ENCODE peak calls at places on chromosomes 6 and 20, in nine cellular contexts. P, I, J, B, U, O, G, M and C are unnamed samples. For H3K27me3, the result is how much of the 10 kb centered on the place peaks cover.

GRCh38 chr20:1388706-1389483 is 4.0 kb downstream of the FKBP1A start:
- DNase-seq in M (no peak), G (no peak), B (no peak), J (no peak), U (no peak), O (no peak), P (no peak), I (no peak), C (no peak)

GRCh38 chr6:143802833-143803565 is 40.1 kb upstream of the LTV1 start:
- DNase-seq in M (no peak), B (peak), G (no peak), P (no peak), I (no peak), U (no peak), O (no peak), J (no peak), C (no peak)

GRCh38 chr6:686528-686927 is 6.4 kb downstream of the EXOC2 start:
- DNase-seq in J (no peak), O (no peak), P (no peak), M (no peak), B (peak), G (no peak), I (no peak), U (peak), C (no peak)

GRCh38 chr20:64142546-64142945 is 21.7 kb upstream of the MYT1 start:
- DNase-seq in I (no peak), P (no peak), M (no peak), G (no peak), B (no peak), U (no peak), J (peak), O (no peak), C (no peak)

GRCh38 chr6:138498575-138499302 is 555 bp downstream of the NHSL1 start:
- DNase-seq in M (no peak), U (no peak), J (no peak), P (no peak), G (no peak), O (no peak), I (no peak), B (no peak), C (no peak)

GRCh38 chr6:139490482-139490881 is 116.0 kb upstream of the CITED2 start:
- DNase-seq in U (no peak), B (no peak), J (no peak), M (no peak), P (no peak), O (no peak), G (peak), I (peak), C (no peak)

GRCh38 chr6:99349620-99350141 is at the start of gene FAXC:
- DNase-seq in J (no peak), G (peak), B (peak), P (no peak), I (peak), U (peak), M (no peak), O (no peak), C (no peak)

GRCh38 chr6:112927641-112928040 is 580.5 kb downstream of the RFPL4B start:
- DNase-seq in I (no peak), U (no peak), B (no peak), G (no peak), J (no peak), P (no peak), M (no peak), O (no peak), C (no peak)

GRCh38 chr6:76703786-76704185 is 631.3 kb upstream of the IMPG1 start:
- DNase-seq in O (no peak), B (no peak), M (no peak), J (no peak), G (no peak), P (no peak), I (no peak), U (peak), C (no peak)

GRCh38 chr20:17617868-17618672 is 48.2 kb downstream of the DSTN start:
- DNase-seq in M (no peak), J (peak), U (no peak), O (no peak), G (peak), B (no peak), P (peak), I (peak), C (no peak)

GRCh38 chr6:39102024-39102820 is 12.8 kb downstream of the SAYSD1 start:
- DNase-seq in I (no peak), B (peak), U (peak), J (no peak), G (peak), P (no peak), M (no peak), O (no peak), C (no peak)

GRCh38 chr6:138004423-138005287 is 102.6 kb downstream of the PERP start:
- DNase-seq in U (peak), O (no peak), J (no peak), G (no peak), P (no peak), B (peak), M (no peak), I (peak), C (no peak)

GRCh38 chr6:105851181-105851580 is 235.0 kb upstream of the PRDM1 start:
- DNase-seq in B (no peak), P (no peak), U (peak), I (no peak), O (no peak), G (no peak), J (no peak), M (no peak), C (peak)

GRCh38 chr6:148972481-148972880 is 225.7 kb downstream of the UST start:
- DNase-seq in J (no peak), O (no peak), P (no peak), G (peak), I (peak), B (no peak), U (peak), M (peak), C (no peak)

GRCh38 chr6:109961666-109962065 is 16.4 kb upstream of the GPR6 start:
- DNase-seq in P (no peak), M (no peak), U (no peak), O (no peak), G (no peak), J (no peak), I (no peak), B (peak), C (no peak)

GRCh38 chr6:146433881-146434741 is 109.5 kb upstream of the RAB32 start:
- DNase-seq in I (no peak), P (peak), O (no peak), G (peak), U (peak), J (no peak), B (peak), M (no peak), C (no peak)

GRCh38 chr6:26304213-26305096 is 60.5 kb upstream of the BTN3A2 start:
- DNase-seq in U (peak), B (peak), J (no peak), M (no peak), I (peak), G (peak), O (no peak), P (peak), C (no peak)

GRCh38 chr6:3724451-3725144 is 26.9 kb downstream of the PXDC1 start:
- DNase-seq in O (peak), B (no peak), J (peak), P (peak), G (no peak), M (no peak), U (no peak), I (no peak), C (no peak)

GRCh38 chr6:156781882-156782631 is 4.9 kb downstream of the ARID1B start:
- DNase-seq in G (no peak), J (no peak), I (no peak), O (no peak), U (no peak), M (no peak), P (no peak), B (no peak), C (no peak)

GRCh38 chr20:52060794-52061714 is 130.5 kb downstream of the ZFP64 start:
- DNase-seq in J (no peak), O (no peak), P (no peak), B (peak), I (peak), U (peak), M (no peak), G (peak), C (no peak)

GRCh38 chr6:27230758-27231111 is 16.8 kb upstream of the PRSS16 start:
- DNase-seq in P (no peak), M (no peak), U (no peak), B (no peak), O (no peak), I (no peak), G (no peak), J (no peak), C (no peak)

GRCh38 chr20:58722379-58722778 is 29.8 kb downstream of the NPEPL1 start:
- DNase-seq in U (no peak), B (no peak), G (no peak), P (no peak), O (no peak), I (peak), J (peak), M (no peak), C (no peak)

GRCh38 chr6:167678102-167679101 is 148.3 kb upstream of the AFDN start:
- DNase-seq in U (peak), O (no peak), M (no peak), B (peak), G (peak), J (no peak), P (no peak), I (peak), C (no peak)

GRCh38 chr6:165660881-165661415 is 2.1 kb downstream of the PDE10A start:
- DNase-seq in J (no peak), M (no peak), O (no peak), B (peak), I (no peak), U (no peak), P (no peak), G (no peak), C (no peak)

GRCh38 chr6:158559895-158560786 is at the start of gene TMEM181:
- DNase-seq in M (peak), G (peak), O (peak), I (peak), U (peak), J (peak), P (peak), B (peak), C (no peak)

GRCh38 chr20:17995967-17996819 is 27.4 kb downstream of the MGME1 start:
- DNase-seq in J (no peak), O (peak), B (peak), M (peak), P (no peak), I (peak), U (peak), G (peak), C (peak)

GRCh38 chr6:99393366-99393697 is 663 bp downstream of the COQ3 start:
- DNase-seq in U (no peak), I (no peak), J (no peak), O (no peak), M (no peak), B (no peak), P (no peak), G (no peak), C (no peak)

GRCh38 chr6:36853325-36853724 is 14.1 kb upstream of the CPNE5 start:
- DNase-seq in B (peak), U (no peak), J (no peak), P (peak), G (peak), I (no peak), O (peak), M (no peak), C (peak)

GRCh38 chr20:34337982-34338756 is 24.9 kb upstream of the ITCH start:
- DNase-seq in U (no peak), I (no peak), M (no peak), B (no peak), J (no peak), O (no peak), G (no peak), P (no peak), C (no peak)

GRCh38 chr6:130138116-130138908 is 84.4 kb downstream of the SAMD3 start:
- DNase-seq in B (no peak), J (no peak), U (no peak), G (no peak), P (no peak), I (no peak), O (no peak), M (no peak), C (no peak)

GRCh38 chr6:130136803-130137202 is 85.9 kb downstream of the SAMD3 start:
- DNase-seq in J (no peak), U (no peak), P (no peak), I (no peak), O (no peak), M (no peak), B (no peak), G (no peak), C (no peak)

GRCh38 chr6:130132286-130132701 is 90.5 kb downstream of the SAMD3 start:
- DNase-seq in I (peak), M (peak), P (no peak), G (no peak), B (no peak), U (no peak), J (no peak), O (no peak), C (no peak)

GRCh38 chr6:130138909-130139242 is 83.9 kb downstream of the SAMD3 start:
- DNase-seq in G (no peak), B (no peak), I (no peak), J (no peak), O (no peak), M (no peak), P (no peak), U (no peak), C (no peak)

DNA sequence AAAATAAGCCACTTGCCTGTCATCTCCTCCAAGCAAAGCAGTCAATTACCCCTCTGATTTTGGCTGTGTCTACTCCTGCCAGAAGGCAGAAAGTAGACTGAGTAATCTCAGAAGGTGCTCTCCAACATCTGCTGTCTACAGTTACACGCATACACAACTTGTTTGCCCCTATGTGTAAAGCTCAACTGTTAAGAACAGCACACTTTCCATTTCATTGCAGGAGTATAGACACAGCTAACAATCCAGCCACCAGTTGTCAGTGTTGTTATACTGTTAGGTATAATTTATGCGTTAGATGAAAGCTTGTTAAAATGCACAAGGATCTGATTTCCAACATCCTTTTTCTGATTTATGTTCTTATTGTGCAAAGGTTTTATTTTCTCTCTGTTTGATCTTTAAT is 88.2 kb downstream of the SAMD3 start:
- DNase-seq in J (no peak), G (no peak), I (no peak), O (no peak), M (no peak), P (no peak), U (no peak), B (no peak), C (no peak)
- TF ChIP-seq CTCF in J (no peak), G (no peak), I (no peak), O (no peak), M (peak), P (no peak), U (no peak), B (no peak), C (no peak)

DNA sequence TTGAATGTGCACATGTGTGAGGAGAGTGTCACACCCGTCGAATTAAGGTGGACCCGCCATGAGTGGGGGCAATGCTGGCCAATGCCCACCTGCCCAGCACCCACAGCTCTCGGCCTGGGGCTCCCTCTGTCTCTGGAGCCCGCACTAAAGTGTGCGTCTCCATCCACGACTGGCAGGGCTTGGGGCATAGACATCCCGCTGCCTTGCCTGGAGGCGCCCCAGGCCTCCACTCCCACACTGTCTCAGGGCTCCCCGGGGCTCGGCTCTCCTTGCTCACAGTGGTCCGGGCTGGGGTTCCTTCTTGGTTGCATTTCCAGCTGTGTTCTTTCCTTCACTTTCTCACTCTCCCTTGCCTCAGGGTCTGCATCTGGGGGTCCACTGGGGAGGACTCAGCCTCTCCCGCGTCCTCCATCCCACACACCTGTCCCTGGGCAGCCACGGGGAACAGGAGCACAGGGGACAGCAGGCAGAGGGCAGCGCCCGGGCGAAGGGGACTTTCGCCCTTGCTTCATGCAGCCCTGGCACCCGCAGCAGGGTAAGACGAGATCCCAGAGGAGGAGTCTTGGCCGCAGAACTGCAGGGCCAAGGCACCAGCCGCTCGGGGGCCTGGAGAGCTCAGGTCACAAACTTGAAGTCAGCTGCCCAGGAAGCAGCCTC is 20.1 kb upstream of the MRGBP start:
- DNase-seq in O (no peak), B (no peak), M (no peak), J (no peak), U (no peak), I (no peak), P (no peak), G (no peak), C (no peak)
- H3K4me3 ChIP-seq in O (no peak), B (no peak), M (peak), J (no peak), U (no peak), I (no peak), P (no peak), G (no peak), C (no peak)

GRCh38 chr6:119241540-119242309 is 107.8 kb downstream of the MAN1A1 start:
- DNase-seq in O (no peak), P (no peak), U (no peak), M (no peak), B (no peak), G (no peak), J (no peak), I (no peak), C (no peak)
- H3K27me3 ChIP-seq in O (under half), P (under half), U (under half), M (under half), B (under half), G (under half), J (under half), I (under half), C (under half)

GRCh38 chr6:107800564-107801164 is 23.4 kb downstream of the SCML4 start:
- DNase-seq in O (no peak), U (peak), J (no peak), G (peak), P (no peak), B (peak), M (no peak), I (no peak), C (no peak)
- TF ChIP-seq CTCF in O (no peak), U (peak), J (no peak), G (peak), P (no peak), B (peak), M (peak), I (no peak), C (no peak)

GRCh38 chr6:33744001-33744848 is 2.5 kb downstream of the IP6K3 start:
- DNase-seq in G (peak), I (peak), P (peak), M (peak), B (peak), O (no peak), J (no peak), U (peak), C (no peak)
- H3K4me3 ChIP-seq in G (no peak), I (no peak), P (no peak), M (no peak), B (no peak), O (no peak), J (peak), U (no peak), C (no peak)

DNA sequence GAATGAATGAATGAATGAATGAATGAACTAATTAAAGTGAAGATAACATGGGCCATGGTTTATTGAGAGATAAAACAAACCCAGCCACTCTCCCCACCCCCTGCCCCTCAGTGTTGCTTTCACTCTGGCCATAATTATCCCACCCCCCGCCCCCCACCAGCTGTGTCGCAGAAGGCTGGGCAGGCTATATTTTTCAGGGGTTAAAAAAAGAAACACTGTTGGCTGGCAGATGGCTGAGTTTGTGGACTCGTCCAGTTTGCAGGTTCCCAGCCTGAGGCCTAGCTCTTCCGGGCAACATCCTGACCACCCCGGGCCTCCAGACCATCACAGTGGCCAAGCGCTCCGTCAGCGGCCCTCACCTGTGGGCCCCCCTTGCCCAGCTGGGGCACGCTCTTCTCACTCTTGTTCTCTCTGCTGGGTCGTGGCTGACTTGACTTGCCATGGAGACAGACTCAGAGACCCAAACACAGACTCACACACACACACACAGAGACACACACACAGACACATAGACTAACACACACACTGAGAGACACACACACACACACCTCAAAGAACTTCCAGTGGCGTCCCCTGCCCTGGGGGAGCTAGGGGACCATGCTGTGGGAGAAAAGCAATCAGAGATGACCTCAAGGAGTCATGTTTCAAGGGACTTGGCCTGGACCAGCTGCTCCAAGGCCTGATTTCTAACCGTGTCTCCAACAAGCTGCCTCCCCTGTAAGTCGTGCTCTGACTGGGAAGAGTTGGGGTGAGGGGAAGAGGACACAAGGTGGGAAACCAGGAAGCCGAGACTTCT is 2.2 kb upstream of the GRM4 start:
- DNase-seq in M (no peak), O (no peak), B (no peak), J (peak), U (no peak), I (no peak), P (no peak), G (no peak), C (no peak)
- H3K27me3 ChIP-seq in M (under half), O (under half), B (half or more), J (half or more), U (half or more), I (under half), P (under half), G (under half), C (under half)

DNA sequence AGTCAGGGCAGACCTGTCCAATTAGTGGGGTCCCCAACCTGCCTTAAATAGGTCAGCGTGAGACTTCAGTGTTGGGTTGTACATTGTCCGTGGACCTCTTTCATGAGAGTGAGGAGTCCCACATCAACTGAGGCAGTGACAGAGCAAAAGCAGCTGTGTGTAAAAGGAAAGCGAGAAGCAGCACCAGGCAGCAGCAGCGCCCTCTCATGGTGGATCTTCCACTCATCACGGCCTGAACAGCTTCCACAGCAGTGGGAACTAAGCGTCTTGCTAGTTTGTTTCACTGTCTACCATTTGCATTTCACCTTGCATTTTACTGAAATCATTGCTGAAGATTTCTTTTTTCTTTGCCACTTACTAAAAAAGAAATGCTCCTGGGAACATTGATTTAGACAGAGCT is 333.8 kb downstream of the PKHD1 start:
- DNase-seq in I (peak), U (peak), B (no peak), P (no peak), O (no peak), G (peak), J (no peak), M (no peak), C (no peak)
- TF ChIP-seq CTCF in I (no peak), U (peak), B (no peak), P (no peak), O (no peak), G (no peak), J (peak), M (no peak), C (no peak)